ENCODE peak calls at places on chromosomes 11 and 22, in six cellular contexts. Q is GM23248, C is IMR-90, N is tibial artery, P is foreskin keratinocyte, I is lower lobe of right lung. O is an unnamed sample.

GRCh38 chr11:6497069-6497839 is at the start of gene DNHD1:
- DNase-seq in Q (no peak), C (no peak), N (no peak), P (no peak), I (no peak), O (no peak)

GRCh38 chr11:92671081-92671480 is 298.4 kb upstream of the MTNR1B start:
- DNase-seq in Q (no peak), C (no peak), N (no peak), P (no peak), I (no peak), O (no peak)

GRCh38 chr11:126156814-126157213 is 54.6 kb downstream of the RPUSD4 start:
- DNase-seq in Q (no peak), C (no peak), N (no peak), P (no peak), I (no peak), O (no peak)

GRCh38 chr11:11407738-11408084 is 54.7 kb upstream of the CSNK2A3 start:
- DNase-seq in Q (no peak), C (no peak), N (peak), P (no peak), I (no peak), O (no peak)

GRCh38 chr11:36411202-36411640 is 98.9 kb downstream of the TRAF6 start:
- DNase-seq in Q (no peak), C (no peak), N (no peak), P (no peak), I (peak), O (no peak)

GRCh38 chr22:23066200-23067022 is 3.9 kb upstream of the GNAZ start:
- DNase-seq in Q (no peak), C (no peak), N (peak), P (no peak), I (peak), O (no peak)

GRCh38 chr22:43953988-43954771 is 1.1 kb upstream of the SAMM50 start:
- DNase-seq in Q (no peak), C (no peak), N (no peak), P (no peak), I (no peak), O (no peak)

GRCh38 chr11:68002943-68003845 is 703 bp downstream of the UNC93B1 start:
- DNase-seq in Q (peak), C (no peak), N (no peak), P (no peak), I (peak), O (no peak)

GRCh38 chr11:2537896-2538855 is 93.4 kb downstream of the KCNQ1 start:
- DNase-seq in Q (no peak), C (no peak), N (peak), P (no peak), I (peak), O (no peak)

GRCh38 chr22:18048441-18048898 is 24.1 kb upstream of the MICAL3 start:
- DNase-seq in Q (peak), C (peak), N (peak), P (no peak), I (no peak), O (no peak)

GRCh38 chr11:117877120-117877784 is 794 bp upstream of the FXYD6 start:
- DNase-seq in Q (no peak), C (no peak), N (no peak), P (no peak), I (no peak), O (no peak)

GRCh38 chr11:45945392-45945999 is 23.0 kb downstream of the LARGE2 start:
- DNase-seq in Q (no peak), C (no peak), N (no peak), P (no peak), I (no peak), O (no peak)

GRCh38 chr22:27873476-27873875 is 45.6 kb downstream of the PITPNB start:
- DNase-seq in Q (no peak), C (no peak), N (peak), P (no peak), I (no peak), O (no peak)

GRCh38 chr11:85685820-85686459 is at the start of gene CCDC89:
- DNase-seq in Q (peak), C (peak), N (peak), P (peak), I (peak), O (no peak)

GRCh38 chr11:116432301-116432700 is 340.5 kb downstream of the BUD13 start:
- DNase-seq in Q (no peak), C (no peak), N (no peak), P (no peak), I (no peak), O (no peak)

GRCh38 chr22:27662359-27663030 is 139.1 kb downstream of the MN1 start:
- DNase-seq in Q (no peak), C (no peak), N (peak), P (no peak), I (no peak), O (no peak)

GRCh38 chr11:125404811-125405481 is 91.1 kb downstream of the FEZ1 start:
- DNase-seq in Q (peak), C (peak), N (peak), P (no peak), I (peak), O (no peak)

GRCh38 chr22:37186997-37187522 is 987 bp downstream of the C1QTNF6 start:
- DNase-seq in Q (peak), C (peak), N (no peak), P (no peak), I (peak), O (no peak)

GRCh38 chr11:128964463-128964930 is 21.8 kb upstream of the TP53AIP1 start:
- DNase-seq in Q (no peak), C (no peak), N (no peak), P (no peak), I (no peak), O (no peak)

GRCh38 chr22:48531108-48531507 is 1296.6 kb downstream of the BRD1 start:
- DNase-seq in Q (no peak), C (no peak), N (no peak), P (no peak), I (no peak), O (no peak)

GRCh38 chr11:8838248-8838647 is 72.7 kb upstream of the AKIP1 start:
- DNase-seq in Q (peak), C (peak), N (no peak), P (no peak), I (no peak), O (no peak)

GRCh38 chr11:112364962-112365481 is 104.4 kb upstream of the PLET1 start:
- DNase-seq in Q (peak), C (peak), N (no peak), P (peak), I (no peak), O (peak)

GRCh38 chr22:46381142-46381541 is 45.6 kb downstream of the TRMU start:
- DNase-seq in Q (peak), C (peak), N (no peak), P (no peak), I (no peak), O (no peak)

GRCh38 chr11:17206448-17206847 is 1.3 kb downstream of the PIK3C2A start:
- DNase-seq in Q (peak), C (no peak), N (no peak), P (no peak), I (no peak), O (no peak)

GRCh38 chr11:67470337-67471002 is 1.4 kb upstream of the TMEM134 start:
- DNase-seq in Q (no peak), C (no peak), N (no peak), P (no peak), I (no peak), O (no peak)

GRCh38 chr22:33883961-33884808 is 36.1 kb downstream of the LARGE1 start:
- DNase-seq in Q (no peak), C (no peak), N (no peak), P (peak), I (no peak), O (no peak)

GRCh38 chr22:33884829-33885228 is 35.4 kb downstream of the LARGE1 start:
- DNase-seq in Q (no peak), C (no peak), N (no peak), P (no peak), I (no peak), O (no peak)

GRCh38 chr22:33886696-33887095 is 33.6 kb downstream of the LARGE1 start:
- DNase-seq in Q (no peak), C (no peak), N (no peak), P (no peak), I (no peak), O (no peak)

GRCh38 chr22:33882991-33883390 is 37.3 kb downstream of the LARGE1 start:
- DNase-seq in Q (no peak), C (no peak), N (no peak), P (no peak), I (no peak), O (no peak)

DNA sequence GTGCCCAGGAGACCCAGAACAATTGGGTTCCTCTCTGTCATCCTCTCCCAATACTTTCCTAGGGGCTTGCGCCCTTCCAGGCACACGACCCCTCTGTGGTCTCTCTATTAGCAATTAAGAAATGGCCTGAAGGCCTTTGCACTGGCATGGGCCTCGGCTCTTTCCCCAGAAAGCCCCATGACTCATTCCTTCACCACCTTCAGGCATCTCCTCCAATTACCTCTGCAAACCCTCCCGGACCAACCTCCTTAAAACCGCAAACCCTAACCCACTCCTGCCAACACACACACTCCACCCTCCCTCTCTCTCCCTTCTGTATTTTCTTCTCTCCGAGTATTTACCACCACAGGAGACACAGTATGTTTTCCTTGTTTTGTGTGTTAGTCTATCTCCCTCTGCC is 36.7 kb downstream of the LARGE1 start:
- DNase-seq in Q (no peak), C (no peak), N (no peak), P (peak), I (no peak), O (peak)
- H3K27ac ChIP-seq in Q (no peak), C (no peak), N (no peak), P (no peak), I (no peak), O (no peak)

GRCh38 chr11:119335091-119335654 is 846 bp downstream of the RNF26 start:
- DNase-seq in Q (no peak), C (no peak), N (peak), P (no peak), I (no peak), O (no peak)
- H3K27ac ChIP-seq in Q (peak), C (peak), N (peak), P (peak), I (no peak), O (no peak)

DNA sequence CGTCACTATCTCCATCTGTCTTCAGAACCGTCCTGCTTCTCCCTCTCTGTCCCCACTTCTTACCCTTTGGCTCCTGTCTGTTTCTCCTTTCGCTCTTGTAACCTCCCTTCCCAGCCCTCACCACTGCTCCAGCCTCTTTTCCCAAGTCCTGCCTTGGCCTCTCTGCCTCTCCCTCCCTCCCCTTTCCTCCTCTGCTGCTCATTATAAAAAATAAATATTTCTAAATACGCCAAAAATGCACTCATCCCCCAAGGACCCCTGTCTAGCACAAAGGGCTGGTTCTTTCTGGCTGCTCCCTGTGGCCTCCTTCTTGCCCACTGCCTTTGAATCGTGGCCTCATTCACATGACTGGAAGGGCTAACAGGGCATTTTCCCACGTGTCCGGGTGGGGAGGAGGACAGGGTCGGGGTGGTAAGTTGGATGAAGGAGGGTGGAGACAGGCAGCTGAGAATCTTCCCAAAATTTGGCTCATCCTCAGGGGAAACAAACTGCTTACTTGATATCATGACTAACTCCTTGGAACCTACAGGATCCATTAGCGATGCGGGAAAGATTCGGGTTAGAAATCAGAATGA is 26.4 kb upstream of the OAF start:
- DNase-seq in Q (peak), C (no peak), N (peak), P (no peak), I (no peak), O (no peak)
- H3K27ac ChIP-seq in Q (no peak), C (no peak), N (no peak), P (no peak), I (no peak), O (no peak)

GRCh38 chr11:122836916-122837315 is 1.4 kb upstream of the CRTAM start:
- DNase-seq in Q (no peak), C (no peak), N (no peak), P (no peak), I (no peak), O (no peak)

GRCh38 chr11:122837528-122838346 is 563 bp upstream of the CRTAM start:
- DNase-seq in Q (no peak), C (no peak), N (no peak), P (no peak), I (no peak), O (no peak)

GRCh38 chr11:122834065-122834464 is 4.2 kb upstream of the CRTAM start:
- DNase-seq in Q (no peak), C (no peak), N (no peak), P (no peak), I (no peak), O (no peak)

GRCh38 chr11:122833133-122833470 is 5.2 kb upstream of the CRTAM start:
- DNase-seq in Q (no peak), C (no peak), N (no peak), P (no peak), I (no peak), O (no peak)
- H3K27ac ChIP-seq in Q (no peak), C (no peak), N (no peak), P (no peak), I (no peak), O (no peak)

GRCh38 chr11:73965076-73965763 is 14.4 kb downstream of the DNAJB13 start:
- DNase-seq in Q (peak), C (no peak), N (peak), P (no peak), I (no peak), O (no peak)
- H3K27ac ChIP-seq in Q (no peak), C (no peak), N (no peak), P (no peak), I (no peak), O (no peak)

GRCh38 chr22:20937031-20937793 is 20.0 kb downstream of the CRKL start:
- DNase-seq in Q (no peak), C (no peak), N (no peak), P (no peak), I (peak), O (no peak)
- H3K27ac ChIP-seq in Q (no peak), C (no peak), N (no peak), P (no peak), I (no peak), O (no peak)

GRCh38 chr11:61835663-61836024 is 7.5 kb downstream of the FADS2 start:
- DNase-seq in Q (no peak), C (no peak), N (no peak), P (no peak), I (no peak), O (no peak)

GRCh38 chr11:61838501-61838900 is 10.4 kb downstream of the FADS2 start:
- DNase-seq in Q (no peak), C (no peak), N (no peak), P (no peak), I (no peak), O (no peak)

GRCh38 chr11:61836193-61836592 is 8.1 kb downstream of the FADS2 start:
- DNase-seq in Q (no peak), C (no peak), N (no peak), P (no peak), I (no peak), O (no peak)

GRCh38 chr11:61838921-61839320 is 10.8 kb downstream of the FADS2 start:
- DNase-seq in Q (no peak), C (no peak), N (no peak), P (no peak), I (no peak), O (no peak)

GRCh38 chr11:61837411-61838005 is 9.4 kb downstream of the FADS2 start:
- DNase-seq in Q (no peak), C (no peak), N (no peak), P (no peak), I (no peak), O (no peak)
- H3K27ac ChIP-seq in Q (no peak), C (no peak), N (peak), P (no peak), I (no peak), O (no peak)

O was measured in epithelial cell of prostate.